ENCODE peak calls at places on chromosome 18, in ten cellular contexts. U is HL-60, E is AG10803, O is fibroblast of villous mesenchyme, C is foreskin fibroblast, N is cardiac muscle cell, B is OCI-LY7, K is mucosa of descending colon, D is astrocyte, R is PC-3. Q is an unnamed sample.

GRCh38 chr18:24928479-24928878 is 423.5 kb downstream of the ZNF521 start:
- DNase-seq in U (no peak), E (no peak), O (no peak), C (no peak), N (no peak), B (peak; percentile 82), K (no peak), D (no peak), R (no peak), Q (no peak)

GRCh38 chr18:5196253-5197031 is 615 bp downstream of the AKAIN1 start:
- DNase-seq in U (no peak), E (no peak), O (no peak), C (no peak), N (peak; percentile 31), B (no peak), K (no peak), D (no peak), R (no peak), Q (no peak)

GRCh38 chr18:43893001-43893637 is 615.8 kb upstream of the SYT4 start:
- DNase-seq in U (no peak), E (peak; percentile 73), O (peak; percentile 76), C (peak; percentile 97), N (peak; percentile 12), B (no peak), K (no peak), D (peak; percentile 99), R (peak; percentile 69), Q (peak; percentile 88)

GRCh38 chr18:39190508-39190907 is 1624.9 kb upstream of the CELF4 start:
- DNase-seq in U (no peak), E (no peak), O (no peak), C (no peak), N (no peak), B (no peak), K (no peak), D (no peak), R (no peak), Q (no peak)

GRCh38 chr18:45343365-45343764 is 271.9 kb upstream of the SLC14A2 start:
- DNase-seq in U (no peak), E (no peak), O (no peak), C (no peak), N (no peak), B (no peak), K (no peak), D (no peak), R (no peak), Q (no peak)

GRCh38 chr18:43192408-43192807 is 76.9 kb upstream of the RIT2 start:
- DNase-seq in U (no peak), E (no peak), O (no peak), C (peak; percentile 17), N (no peak), B (no peak), K (no peak), D (peak; percentile 47), R (no peak), Q (no peak)

GRCh38 chr18:36284268-36284667 is 13.2 kb upstream of the FHOD3 start:
- DNase-seq in U (no peak), E (no peak), O (peak; percentile 4), C (no peak), N (no peak), B (no peak), K (no peak), D (no peak), R (no peak), Q (no peak)

GRCh38 chr18:26971327-26971918 is 105.9 kb upstream of the AQP4 start:
- DNase-seq in U (no peak), E (no peak), O (no peak), C (no peak), N (no peak), B (no peak), K (no peak), D (peak; percentile 12), R (no peak), Q (no peak)

DNA sequence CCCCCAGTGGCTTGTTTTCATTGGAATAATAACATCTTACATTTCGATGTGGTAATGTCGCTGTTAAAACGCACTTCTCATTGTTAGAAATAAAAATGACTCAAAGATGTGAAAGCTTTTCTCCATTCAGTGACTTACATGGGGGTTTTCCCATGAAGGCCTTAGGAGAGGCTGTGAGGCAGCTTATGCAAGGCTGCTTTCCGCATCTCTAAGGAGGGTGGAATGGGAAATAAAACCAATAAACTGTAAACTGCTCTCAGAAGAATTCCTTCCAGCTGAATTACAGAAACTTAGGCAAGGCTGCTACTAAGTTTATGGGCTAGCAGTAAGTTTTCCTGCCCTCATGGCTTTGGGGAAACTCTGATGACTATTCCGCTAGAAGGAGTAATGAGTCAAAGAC is 97.6 kb upstream of the SMAD7 start:
- DNase-seq in U (no peak), E (peak; percentile 96), O (peak; percentile 88), C (peak; percentile 64), N (no peak), B (no peak), K (no peak), D (peak; percentile 61), R (no peak), Q (peak; percentile 86)
- TF ChIP-seq CTCF in U (no peak), E (peak; percentile 43), O (no peak), C (peak; percentile 12), N (no peak), B (no peak), K (no peak), D (no peak), R (no peak), Q (no peak)

DNA sequence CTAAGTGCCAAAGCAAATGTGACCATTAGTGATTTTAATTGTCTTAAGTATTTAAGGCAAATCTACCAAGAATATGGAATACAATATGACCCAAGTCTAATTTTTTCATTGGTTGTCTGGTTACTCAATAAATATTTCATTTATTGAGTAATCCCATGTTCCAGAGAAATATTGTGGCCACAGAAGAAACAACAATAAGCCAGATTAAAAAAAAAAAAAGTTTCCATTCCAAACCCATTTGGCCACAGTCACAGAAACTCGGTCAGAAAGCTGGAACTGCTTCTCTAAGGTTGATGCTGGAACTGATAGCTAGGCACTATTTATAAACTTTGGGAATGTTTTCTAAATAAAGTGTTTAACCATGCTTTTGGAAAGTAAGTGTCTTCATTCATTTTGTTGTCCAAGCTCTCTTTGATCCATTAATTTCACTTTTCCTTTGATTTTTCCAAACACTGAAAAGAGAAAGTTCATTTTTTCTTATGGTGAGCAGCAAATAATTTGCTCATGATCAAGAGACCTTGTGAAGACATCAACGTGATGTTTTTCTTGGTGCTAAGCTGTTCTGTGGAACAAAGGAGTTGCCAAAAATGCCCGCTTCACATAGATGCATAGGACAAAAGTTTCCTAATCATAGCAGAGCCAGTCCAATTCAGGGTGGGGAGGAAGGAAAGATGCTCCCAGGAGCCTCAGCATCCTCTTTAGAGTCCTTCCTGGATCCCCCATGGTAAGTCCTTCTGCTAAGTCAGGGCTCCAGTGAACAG is 72.1 kb upstream of the CCBE1 start:
- DNase-seq in U (no peak), E (peak; percentile 83), O (peak; percentile 82), C (peak; percentile 70), N (no peak), B (no peak), K (no peak), D (peak; percentile 42), R (no peak), Q (peak; percentile 85)
- H3K4me3 ChIP-seq in U (no peak overlapping the region), E (no peak overlapping the region), O (no peak overlapping the region), C (peak overlapping the region; percentile 16), N (no peak overlapping the region), B (no peak overlapping the region), K (no peak overlapping the region), D (no peak overlapping the region), R (no peak overlapping the region), Q (no peak overlapping the region)

GRCh38 chr18:63823516-63824219 is 48.5 kb downstream of the SERPINB7 start:
- DNase-seq in U (no peak), E (no peak), O (peak; percentile 36), C (peak; percentile 16), N (peak; percentile 42), B (peak; percentile 5), K (no peak), D (peak; percentile 10), R (peak; percentile 80), Q (peak; percentile 38)
- TF ChIP-seq CTCF in U (peak; percentile 14), E (peak; percentile 43), O (peak; percentile 46), C (peak; percentile 25), N (peak; percentile 50), B (peak; percentile 66), K (no peak), D (peak; percentile 27), R (peak; percentile 72), Q (peak; percentile 38)

DNA sequence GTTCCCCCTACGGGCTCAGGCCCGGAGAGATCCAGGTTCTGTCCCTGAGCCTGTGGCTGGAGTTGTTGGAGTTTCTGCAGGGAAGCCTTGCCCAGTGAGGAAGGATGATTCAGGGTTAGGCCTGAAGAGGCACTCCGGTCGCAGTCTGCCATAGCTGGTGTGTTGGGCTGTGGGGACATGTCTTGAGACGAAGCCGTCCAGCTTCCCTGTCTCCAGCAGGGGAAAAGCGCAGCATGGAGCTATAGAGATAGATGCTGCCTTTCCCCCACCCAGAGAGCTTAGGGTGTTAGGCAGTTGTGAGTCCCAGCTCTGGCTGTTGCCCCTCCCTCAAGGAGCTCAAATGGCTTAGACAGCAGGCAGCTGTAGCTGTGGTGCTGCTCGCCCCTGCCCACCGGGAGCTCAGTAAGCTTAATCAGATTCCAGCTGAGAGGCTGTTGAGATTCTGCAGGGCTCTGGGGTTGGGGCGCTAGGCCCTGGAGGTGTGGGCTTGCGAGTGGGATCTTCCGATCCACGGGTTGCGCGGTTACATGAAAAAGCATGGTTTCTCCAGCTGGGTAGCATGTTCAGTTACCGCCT is 103.9 kb downstream of the PMAIP1 start:
- DNase-seq in U (no peak), E (no peak), O (no peak), C (no peak), N (no peak), B (no peak), K (no peak), D (no peak), R (no peak), Q (no peak)
- H3K4me3 ChIP-seq in U (no peak overlapping the region), E (no peak overlapping the region), O (no peak overlapping the region), C (no peak overlapping the region), N (no peak overlapping the region), B (no peak overlapping the region), K (no peak overlapping the region), D (no peak overlapping the region), R (no peak overlapping the region), Q (no peak overlapping the region)

DNA sequence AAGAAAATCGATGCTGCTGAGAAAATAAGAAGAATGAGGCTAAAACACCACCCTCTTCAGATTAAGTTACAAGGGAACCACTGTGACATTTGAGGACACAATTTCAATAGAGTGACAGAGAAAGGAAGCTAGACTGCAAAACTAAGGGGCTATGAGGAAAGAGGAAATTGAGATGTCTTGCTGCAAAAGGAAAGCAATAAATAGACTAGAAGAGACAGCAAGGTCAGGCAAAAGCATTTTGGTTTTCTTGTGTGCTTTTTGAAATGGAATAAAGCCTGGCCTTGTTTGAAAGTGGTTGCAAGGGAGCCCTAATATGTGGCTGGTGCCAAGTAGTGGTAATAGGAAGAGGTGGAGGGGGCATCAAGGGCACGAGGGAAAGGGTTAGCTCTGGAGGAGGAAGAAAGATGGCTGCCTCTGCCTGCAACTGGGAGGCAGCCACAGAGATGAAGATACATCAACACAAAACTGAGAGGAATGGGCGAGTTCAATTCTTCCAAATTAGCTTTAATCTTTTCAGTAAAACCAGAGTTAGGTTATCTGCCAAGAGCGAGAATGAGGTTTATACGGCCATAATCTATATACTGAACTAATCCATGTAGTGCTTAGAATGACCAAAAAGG is 1.2 kb upstream of the MRO start:
- DNase-seq in U (no peak), E (no peak), O (no peak), C (no peak), N (no peak), B (peak; percentile 24), K (no peak), D (no peak), R (no peak), Q (no peak)
- TF ChIP-seq CTCF in U (no peak), E (no peak), O (no peak), C (no peak), N (no peak), B (no peak), K (no peak), D (no peak), R (no peak), Q (no peak)

Q was measured in cardiac fibroblast.